ENCODE peak calls at places on chromosome 3, in eight cellular contexts. L, K, O, V, Z, S, F and J are unnamed samples.

GRCh38 chr3:56800373-56801150 is 1.2 kb downstream of the ARHGEF3 start:
- DNase-seq in L (no peak), O (no peak), F (no peak), S (no peak), V (no peak), Z (peak), K (peak), J (no peak)

GRCh38 chr3:133492159-133492860 is 81.2 kb upstream of the CDV3 start:
- DNase-seq in S (no peak), V (no peak), O (no peak), F (no peak), Z (no peak), K (no peak), L (no peak), J (no peak)

GRCh38 chr3:86951343-86951742 is 39.6 kb downstream of the VGLL3 start:
- DNase-seq in V (no peak), K (no peak), O (no peak), S (no peak), L (no peak), Z (no peak), F (no peak), J (no peak)

GRCh38 chr3:105802073-105802706 is 66.6 kb downstream of the CBLB start:
- DNase-seq in K (no peak), O (no peak), V (no peak), F (no peak), S (no peak), L (no peak), Z (no peak), J (no peak)

GRCh38 chr3:111829023-111829422 is 30.0 kb upstream of the PHLDB2 start:
- DNase-seq in S (no peak), K (no peak), V (no peak), O (no peak), F (no peak), L (no peak), Z (no peak), J (no peak)

GRCh38 chr3:57199895-57200297 is at the start of gene HESX1:
- DNase-seq in F (peak), O (no peak), L (no peak), K (no peak), V (no peak), Z (no peak), S (peak), J (peak)

GRCh38 chr3:178304758-178305157 is 231.5 kb upstream of the KCNMB2 start:
- DNase-seq in V (no peak), O (no peak), Z (no peak), L (no peak), F (no peak), S (no peak), K (no peak), J (no peak)

GRCh38 chr3:13420051-13420816 is at the start of gene NUP210:
- DNase-seq in K (peak), L (no peak), F (peak), S (no peak), O (no peak), Z (peak), V (no peak), J (peak)

GRCh38 chr3:157129782-157130137 is 30.2 kb downstream of the CCNL1 start:
- DNase-seq in V (peak), O (peak), K (no peak), L (no peak), F (no peak), S (no peak), Z (no peak), J (peak)

GRCh38 chr3:106206165-106206564 is 337.4 kb upstream of the CBLB start:
- DNase-seq in Z (no peak), L (no peak), F (no peak), V (no peak), O (no peak), K (no peak), S (no peak), J (peak)

GRCh38 chr3:32226875-32227500 is 11.5 kb upstream of the CMTM8 start:
- DNase-seq in L (no peak), Z (no peak), S (no peak), F (no peak), K (no peak), V (no peak), O (no peak), J (no peak)

GRCh38 chr3:24387000-24387399 is 107.7 kb downstream of the THRB start:
- DNase-seq in K (no peak), S (no peak), F (no peak), V (no peak), Z (no peak), O (no peak), L (peak), J (no peak)

GRCh38 chr3:171481011-171481410 is 20.8 kb upstream of the TNIK start:
- DNase-seq in F (no peak), Z (no peak), O (no peak), L (no peak), K (no peak), V (no peak), S (no peak), J (no peak)

GRCh38 chr3:107421170-107421792 is 44.0 kb downstream of the CCDC54 start:
- DNase-seq in O (no peak), S (no peak), V (no peak), F (no peak), Z (no peak), K (no peak), L (peak), J (no peak)

GRCh38 chr3:127067116-127067910 is 84.4 kb downstream of the PLXNA1 start:
- DNase-seq in K (no peak), F (no peak), S (no peak), Z (no peak), L (no peak), V (no peak), O (peak), J (no peak)

GRCh38 chr3:30827080-30827479 is 67.4 kb downstream of the GADL1 start:
- DNase-seq in V (no peak), K (no peak), O (no peak), S (no peak), L (no peak), Z (no peak), F (no peak), J (no peak)

GRCh38 chr3:157408499-157409149 is 28.0 kb upstream of the PTX3 start:
- DNase-seq in S (no peak), L (peak), F (no peak), Z (no peak), V (no peak), O (no peak), K (no peak), J (no peak)

GRCh38 chr3:147400111-147400510 is 6.2 kb downstream of the ZIC4 start:
- DNase-seq in F (no peak), L (no peak), Z (no peak), O (no peak), K (no peak), V (no peak), S (no peak), J (no peak)

GRCh38 chr3:101279162-101279561 is 41.2 kb downstream of the IMPG2 start:
- DNase-seq in O (no peak), S (no peak), Z (no peak), K (no peak), F (no peak), V (no peak), L (no peak), J (no peak)

GRCh38 chr3:58366699-58367098 is 34.0 kb downstream of the PXK start:
- DNase-seq in O (no peak), L (peak), K (no peak), S (no peak), V (no peak), F (no peak), Z (no peak), J (no peak)

GRCh38 chr3:50816896-50817295 is 142.2 kb downstream of the DOCK3 start:
- DNase-seq in S (no peak), V (no peak), F (no peak), O (no peak), K (no peak), Z (no peak), L (no peak), J (no peak)

GRCh38 chr3:24595801-24596200 is 101.2 kb upstream of the THRB start:
- DNase-seq in Z (no peak), L (no peak), O (no peak), F (no peak), V (no peak), S (no peak), K (no peak), J (no peak)

GRCh38 chr3:160399347-160400047 is at the start of gene SMC4:
- DNase-seq in O (peak), F (peak), K (peak), S (peak), Z (peak), V (peak), L (peak), J (peak)

GRCh38 chr3:24830230-24831152 is 335.8 kb upstream of the THRB start:
- DNase-seq in O (no peak), S (no peak), K (no peak), Z (no peak), V (no peak), L (no peak), F (peak), J (peak)

GRCh38 chr3:9175421-9175820 is 74.0 kb downstream of the SRGAP3 start:
- DNase-seq in Z (no peak), S (no peak), V (peak), F (no peak), L (no peak), K (no peak), O (peak), J (no peak)

GRCh38 chr3:170180107-170180951 is 1.2 kb downstream of the PHC3 start:
- DNase-seq in F (no peak), O (no peak), L (peak), K (no peak), Z (peak), V (no peak), S (no peak), J (no peak)

GRCh38 chr3:161310649-161311423 is 60.5 kb downstream of the SPTSSB start:
- DNase-seq in V (no peak), L (no peak), O (no peak), Z (peak), F (no peak), K (peak), S (no peak), J (no peak)

GRCh38 chr3:41846850-41847249 is 115.1 kb downstream of the ULK4 start:
- DNase-seq in S (no peak), K (no peak), F (no peak), O (no peak), V (no peak), L (no peak), Z (no peak), J (no peak)

GRCh38 chr3:6860149-6860548 is 766 bp upstream of the GRM7 start:
- DNase-seq in S (no peak), K (no peak), Z (no peak), V (no peak), O (no peak), L (no peak), F (no peak), J (no peak)

GRCh38 chr3:123799544-123800351 is 84.4 kb downstream of the MYLK start:
- DNase-seq in V (peak), O (peak), F (no peak), Z (no peak), L (no peak), K (no peak), S (no peak), J (no peak)

GRCh38 chr3:143901105-143901504 is 52.8 kb upstream of the SLC9A9 start:
- DNase-seq in O (no peak), K (no peak), V (no peak), S (no peak), F (no peak), L (no peak), Z (no peak), J (no peak)

GRCh38 chr3:107690522-107691138 is 167.9 kb downstream of the BBX start:
- DNase-seq in V (no peak), O (no peak), S (no peak), K (no peak), L (peak), Z (no peak), F (no peak), J (no peak)

GRCh38 chr3:190321789-190322603 is at the start of gene CLDN1:
- DNase-seq in K (peak), Z (peak), O (peak), L (peak), F (peak), V (peak), S (peak), J (peak)

GRCh38 chr3:193830791-193831191 is 237.8 kb downstream of the OPA1 start:
- DNase-seq in Z (no peak), F (no peak), V (no peak), L (no peak), O (peak), K (no peak), S (no peak), J (no peak)

GRCh38 chr3:4474683-4475490 is 7.8 kb upstream of the SUMF1 start:
- DNase-seq in L (peak), S (no peak), V (peak), F (no peak), O (no peak), K (no peak), Z (no peak), J (no peak)

GRCh38 chr3:43162573-43163084 is 56.8 kb upstream of the POMGNT2 start:
- DNase-seq in K (peak), Z (peak), S (no peak), F (peak), L (no peak), O (no peak), V (no peak), J (no peak)

GRCh38 chr3:89411211-89411610 is 303.8 kb downstream of the EPHA3 start:
- DNase-seq in S (no peak), F (no peak), K (no peak), O (no peak), V (no peak), L (peak), Z (no peak), J (no peak)

GRCh38 chr3:58214484-58215316 is 3.9 kb upstream of the DNASE1L3 start:
- DNase-seq in K (no peak), L (no peak), S (no peak), V (no peak), Z (no peak), F (peak), O (peak), J (no peak)